ENCODE peak calls at places on chromosomes 13 and 19, in ten cellular contexts. J is activated CD4-positive, alpha-beta T cell treated with anti-CD3 and anti-CD28 coated beads, Interleukin-2, amount 50 U/mL, for 4 hours; V is NCI-H460; M is stimulated activated naive B cell treated with anti-CD40 and anti-IgM and Interleukin-4, amounts not matched to agents 10 μg/mL and 1 μg/mL and 100 μg/mL, for 72 hours; D is stimulated activated CD8-positive, alpha-beta memory T cell treated with anti-CD3 and anti-CD28 coated beads, Interleukin-7, amount 100 ng/mL, for 48 hours; S is tibial artery; Q is renal cortical epithelial cell; U is NCI-H446; X is cardiac muscle cell; G is activated naive CD4-positive, alpha-beta T cell treated with anti-CD3 and anti-CD28 coated beads, Interleukin-2, amount 10 ng/mL, durations not matched to agents 7 days and 5 days. N is an unnamed sample.

GRCh38 chr13:109448629-109449028 is 337.8 kb downstream of the IRS2 start:
- DNase-seq in G (no peak), V (no peak), M (no peak), U (no peak), S (no peak), X (no peak), D (no peak), Q (no peak), J (no peak), N (no peak)

GRCh38 chr13:112917731-112918130 is 51.3 kb upstream of the MCF2L start:
- DNase-seq in D (no peak), S (no peak), Q (no peak), V (no peak), X (no peak), M (no peak), U (no peak), J (no peak), G (no peak), N (no peak)

GRCh38 chr13:40665061-40665753 is 1.2 kb downstream of the FOXO1 start:
- DNase-seq in V (no peak), J (peak), Q (no peak), S (peak), G (peak), D (no peak), U (no peak), X (peak), M (peak), N (peak)

GRCh38 chr13:94959616-94960015 is 247.3 kb upstream of the SOX21 start:
- DNase-seq in J (no peak), G (no peak), D (no peak), M (no peak), U (no peak), V (no peak), S (no peak), Q (no peak), X (no peak), N (no peak)

GRCh38 chr19:7699422-7700127 is 2.4 kb downstream of the FCER2 start:
- DNase-seq in D (peak), Q (no peak), X (no peak), U (no peak), V (no peak), J (no peak), M (peak), S (no peak), G (no peak), N (no peak)

GRCh38 chr19:48997972-48998371 is 4.3 kb downstream of the RUVBL2 start:
- DNase-seq in G (peak), S (no peak), Q (peak), D (no peak), U (peak), V (peak), J (peak), X (peak), M (no peak), N (peak)

GRCh38 chr19:7263521-7263920 is 30.7 kb downstream of the INSR start:
- DNase-seq in J (no peak), V (no peak), U (no peak), Q (no peak), M (no peak), G (no peak), D (no peak), X (no peak), S (no peak), N (no peak)

GRCh38 chr13:37640499-37640898 is 41.9 kb upstream of the POSTN start:
- DNase-seq in U (peak), X (peak), J (no peak), G (no peak), V (peak), S (no peak), Q (peak), M (no peak), D (no peak), N (no peak)

GRCh38 chr13:32232263-32232662 is 82.9 kb downstream of the ZAR1L start:
- DNase-seq in M (no peak), X (no peak), U (no peak), G (no peak), S (no peak), J (no peak), V (no peak), D (no peak), Q (no peak), N (no peak)

GRCh38 chr19:18093439-18094161 is 4.0 kb upstream of the MAST3 start:
- DNase-seq in J (no peak), G (no peak), D (no peak), M (no peak), X (no peak), S (no peak), Q (peak), U (peak), V (peak), N (no peak)

GRCh38 chr13:35838356-35838755 is 292.8 kb downstream of the DCLK1 start:
- DNase-seq in V (no peak), X (no peak), S (no peak), M (no peak), J (no peak), U (no peak), G (no peak), Q (peak), D (no peak), N (no peak)

GRCh38 chr19:18494267-18494607 is 27.6 kb downstream of the ELL start:
- DNase-seq in V (no peak), M (no peak), Q (no peak), J (no peak), X (no peak), G (no peak), U (no peak), D (no peak), S (no peak), N (no peak)

GRCh38 chr13:36341718-36342117 is 4.5 kb downstream of the SPART start:
- DNase-seq in Q (peak), G (no peak), M (no peak), S (no peak), U (no peak), D (no peak), X (no peak), V (no peak), J (no peak), N (no peak)

GRCh38 chr19:45103625-45104319 is 10.8 kb downstream of the PPP1R37 start:
- DNase-seq in G (no peak), U (no peak), X (no peak), D (no peak), M (no peak), Q (peak), J (no peak), V (no peak), S (no peak), N (peak)

GRCh38 chr13:50261502-50261901 is 246.3 kb downstream of the KCNRG start:
- DNase-seq in M (no peak), J (no peak), X (no peak), S (no peak), D (no peak), V (no peak), U (no peak), Q (no peak), G (no peak), N (no peak)

GRCh38 chr19:3881272-3882040 is 971 bp downstream of the ATCAY start:
- DNase-seq in D (no peak), S (no peak), X (no peak), J (no peak), Q (no peak), V (no peak), G (no peak), M (no peak), U (no peak), N (peak)

GRCh38 chr19:15318241-15318691 is 14.1 kb downstream of the BRD4 start:
- DNase-seq in D (no peak), U (no peak), X (no peak), M (peak), J (no peak), S (no peak), G (no peak), V (no peak), Q (peak), N (no peak)

GRCh38 chr19:38209671-38210457 is 14.2 kb downstream of the DPF1 start:
- DNase-seq in J (no peak), D (no peak), G (no peak), U (no peak), Q (no peak), X (peak), M (no peak), V (no peak), S (peak), N (peak)

GRCh38 chr13:68019901-68020300 is 789.8 kb upstream of the PCDH9 start:
- DNase-seq in Q (peak), V (no peak), J (no peak), X (no peak), G (no peak), U (no peak), S (no peak), D (no peak), M (no peak), N (no peak)

GRCh38 chr13:75326173-75327131 is 155.5 kb downstream of the TBC1D4 start:
- DNase-seq in X (no peak), Q (no peak), M (no peak), V (no peak), G (peak), D (peak), J (peak), U (no peak), S (no peak), N (no peak)

GRCh38 chr19:18790566-18791314 is at the start of gene COMP:
- DNase-seq in D (no peak), J (no peak), Q (no peak), X (no peak), G (no peak), M (no peak), V (no peak), S (no peak), U (no peak), N (peak)

GRCh38 chr13:25528266-25528665 is 156.5 kb downstream of the ATP8A2 start:
- DNase-seq in U (no peak), M (no peak), G (no peak), X (no peak), J (no peak), S (no peak), V (no peak), D (no peak), Q (no peak), N (no peak)

GRCh38 chr19:36577271-36577996 is 4.3 kb upstream of the ZNF529 start:
- DNase-seq in V (no peak), D (no peak), J (no peak), G (no peak), Q (no peak), X (no peak), M (no peak), U (no peak), S (no peak), N (no peak)